ENCODE peak calls at places on chromosomes 6 and 20, in four cellular contexts. R is NAMALWA, E is prostate gland, D is foreskin fibroblast. K is an unnamed sample.

GRCh38 chr6:16766043-16766521 is 4.8 kb upstream of the ATXN1 start:
- DNase-seq in R (no peak), D (peak; percentile 95), E (no peak), K (no peak)

GRCh38 chr20:16098890-16099639 is 474.2 kb downstream of the KIF16B start:
- DNase-seq in R (no peak), D (peak; percentile 4), E (no peak), K (no peak)

GRCh38 chr6:135180458-135181332 is at the start of gene MYB:
- DNase-seq in E (peak; percentile 47), D (peak; percentile 79), R (peak; percentile 89), K (peak; percentile 93)

GRCh38 chr6:22029169-22029568 is 267.7 kb downstream of the PRL start:
- DNase-seq in R (no peak), E (no peak), D (no peak), K (no peak)

GRCh38 chr20:47922280-47922675 is 137.0 kb upstream of the SULF2 start:
- DNase-seq in R (no peak), E (no peak), D (no peak), K (no peak)

GRCh38 chr6:9405369-9405768 is 970.0 kb upstream of the SLC35B3 start:
- DNase-seq in D (peak; percentile 83), E (no peak), R (no peak), K (no peak)

GRCh38 chr6:42314571-42314950 is 96.9 kb upstream of the MRPS10 start:
- DNase-seq in R (no peak), D (no peak), E (no peak), K (no peak)

GRCh38 chr6:154367839-154368695 is 11.5 kb upstream of the IPCEF1 start:
- DNase-seq in R (no peak), E (no peak), D (peak; percentile 38), K (no peak)

GRCh38 chr6:100633096-100633766 is 168.5 kb upstream of the SIM1 start:
- DNase-seq in D (peak; percentile 85), E (no peak), R (no peak), K (no peak)

GRCh38 chr6:30556714-30556963 is 350 bp upstream of the GNL1 start:
- DNase-seq in R (no peak), D (no peak), E (peak; percentile 81), K (no peak)

GRCh38 chr6:130943738-130944137 is 116.5 kb downstream of the SMLR1 start:
- DNase-seq in R (no peak), E (no peak), D (no peak), K (no peak)

GRCh38 chr6:21836292-21836691 is 242.7 kb downstream of the SOX4 start:
- DNase-seq in D (no peak), E (no peak), R (no peak), K (no peak)

GRCh38 chr6:95248501-95248900 is 328.8 kb upstream of the MANEA start:
- DNase-seq in D (no peak), R (no peak), E (no peak), K (no peak)

GRCh38 chr20:10427060-10427692 is 6.8 kb downstream of the MKKS start:
- DNase-seq in R (peak; percentile 60), E (peak; percentile 37), D (peak; percentile 87), K (peak; percentile 34)

GRCh38 chr6:37783025-37783825 is 36.3 kb upstream of the ZFAND3 start:
- DNase-seq in E (no peak), R (no peak), D (peak; percentile 65), K (no peak)